ENCODE peak calls at places on chromosomes 2 and 18, in six cellular contexts. One of them, this sample, is unnamed.

GRCh38 chr2:2902551-2903216 is 474.9 kb downstream of the EIPR1 start:
- DNase-seq in stimulated activated CD4-positive, alpha-beta T cell treated with anti-CD3 and anti-CD28 coated beads, Interleukin-15, amount 100 ng/mL, for 1 hour: no peak
- DNase-seq in HFFc6: no peak
- DNase-seq in AG08395: no peak
- DNase-seq in activated T-cell treated with anti-CD3 and anti-CD28 coated beads, Interleukin-2, amount 50 U/mL, for 72 hours: no peak
- DNase-seq in hepatocyte: no peak
- DNase-seq in this sample: no peak

GRCh38 chr18:13412901-13413300 is 194.3 kb downstream of the LDLRAD4 start:
- DNase-seq in AG08395: no peak
- DNase-seq in HFFc6: no peak
- DNase-seq in stimulated activated CD4-positive, alpha-beta T cell treated with anti-CD3 and anti-CD28 coated beads, Interleukin-15, amount 100 ng/mL, for 1 hour: no peak
- DNase-seq in activated T-cell treated with anti-CD3 and anti-CD28 coated beads, Interleukin-2, amount 50 U/mL, for 72 hours: no peak
- DNase-seq in hepatocyte: no peak
- DNase-seq in this sample: no peak

GRCh38 chr2:69935011-69935410 is 20.1 kb downstream of the MXD1 start:
- DNase-seq in activated T-cell treated with anti-CD3 and anti-CD28 coated beads, Interleukin-2, amount 50 U/mL, for 72 hours: no peak
- DNase-seq in hepatocyte: no peak
- DNase-seq in HFFc6: no peak
- DNase-seq in stimulated activated CD4-positive, alpha-beta T cell treated with anti-CD3 and anti-CD28 coated beads, Interleukin-15, amount 100 ng/mL, for 1 hour: no peak
- DNase-seq in AG08395: no peak
- DNase-seq in this sample: no peak

GRCh38 chr2:11822746-11823411 is 76.4 kb downstream of the LPIN1 start:
- DNase-seq in HFFc6: no peak
- DNase-seq in stimulated activated CD4-positive, alpha-beta T cell treated with anti-CD3 and anti-CD28 coated beads, Interleukin-15, amount 100 ng/mL, for 1 hour: no peak
- DNase-seq in AG08395: no peak
- DNase-seq in hepatocyte: peak
- DNase-seq in activated T-cell treated with anti-CD3 and anti-CD28 coated beads, Interleukin-2, amount 50 U/mL, for 72 hours: no peak
- DNase-seq in this sample: no peak

GRCh38 chr2:182182436-182182835 is 196.8 kb downstream of the PPP1R1C start:
- DNase-seq in activated T-cell treated with anti-CD3 and anti-CD28 coated beads, Interleukin-2, amount 50 U/mL, for 72 hours: no peak
- DNase-seq in hepatocyte: no peak
- DNase-seq in AG08395: no peak
- DNase-seq in HFFc6: no peak
- DNase-seq in stimulated activated CD4-positive, alpha-beta T cell treated with anti-CD3 and anti-CD28 coated beads, Interleukin-15, amount 100 ng/mL, for 1 hour: no peak
- DNase-seq in this sample: no peak

GRCh38 chr2:153408708-153409107 is 69.9 kb downstream of the RPRM start:
- DNase-seq in HFFc6: no peak
- DNase-seq in activated T-cell treated with anti-CD3 and anti-CD28 coated beads, Interleukin-2, amount 50 U/mL, for 72 hours: no peak
- DNase-seq in AG08395: no peak
- DNase-seq in stimulated activated CD4-positive, alpha-beta T cell treated with anti-CD3 and anti-CD28 coated beads, Interleukin-15, amount 100 ng/mL, for 1 hour: no peak
- DNase-seq in hepatocyte: no peak
- DNase-seq in this sample: no peak

GRCh38 chr2:236939751-236940229 is 145.9 kb upstream of the COPS8 start:
- DNase-seq in HFFc6: no peak
- DNase-seq in hepatocyte: peak
- DNase-seq in stimulated activated CD4-positive, alpha-beta T cell treated with anti-CD3 and anti-CD28 coated beads, Interleukin-15, amount 100 ng/mL, for 1 hour: no peak
- DNase-seq in AG08395: peak
- DNase-seq in activated T-cell treated with anti-CD3 and anti-CD28 coated beads, Interleukin-2, amount 50 U/mL, for 72 hours: no peak
- DNase-seq in this sample: no peak

GRCh38 chr2:239951825-239952224 is 73.3 kb downstream of the NDUFA10 start:
- DNase-seq in activated T-cell treated with anti-CD3 and anti-CD28 coated beads, Interleukin-2, amount 50 U/mL, for 72 hours: no peak
- DNase-seq in stimulated activated CD4-positive, alpha-beta T cell treated with anti-CD3 and anti-CD28 coated beads, Interleukin-15, amount 100 ng/mL, for 1 hour: no peak
- DNase-seq in hepatocyte: no peak
- DNase-seq in AG08395: no peak
- DNase-seq in HFFc6: no peak
- DNase-seq in this sample: no peak

GRCh38 chr2:151049746-151050145 is 211.9 kb downstream of the RBM43 start:
- DNase-seq in hepatocyte: peak
- DNase-seq in stimulated activated CD4-positive, alpha-beta T cell treated with anti-CD3 and anti-CD28 coated beads, Interleukin-15, amount 100 ng/mL, for 1 hour: no peak
- DNase-seq in HFFc6: peak
- DNase-seq in AG08395: no peak
- DNase-seq in activated T-cell treated with anti-CD3 and anti-CD28 coated beads, Interleukin-2, amount 50 U/mL, for 72 hours: no peak
- DNase-seq in this sample: no peak

GRCh38 chr2:74052732-74053712 is 68.3 kb downstream of the TET3 start:
- DNase-seq in HFFc6: no peak
- DNase-seq in hepatocyte: no peak
- DNase-seq in activated T-cell treated with anti-CD3 and anti-CD28 coated beads, Interleukin-2, amount 50 U/mL, for 72 hours: no peak
- DNase-seq in AG08395: no peak
- DNase-seq in stimulated activated CD4-positive, alpha-beta T cell treated with anti-CD3 and anti-CD28 coated beads, Interleukin-15, amount 100 ng/mL, for 1 hour: no peak
- DNase-seq in this sample: no peak

GRCh38 chr18:32437080-32437834 is 33.4 kb downstream of the GAREM1 start:
- DNase-seq in activated T-cell treated with anti-CD3 and anti-CD28 coated beads, Interleukin-2, amount 50 U/mL, for 72 hours: no peak
- DNase-seq in AG08395: no peak
- DNase-seq in hepatocyte: no peak
- DNase-seq in HFFc6: no peak
- DNase-seq in stimulated activated CD4-positive, alpha-beta T cell treated with anti-CD3 and anti-CD28 coated beads, Interleukin-15, amount 100 ng/mL, for 1 hour: no peak
- DNase-seq in this sample: no peak

GRCh38 chr2:182628901-182629300 is 87.2 kb upstream of the DNAJC10 start:
- DNase-seq in stimulated activated CD4-positive, alpha-beta T cell treated with anti-CD3 and anti-CD28 coated beads, Interleukin-15, amount 100 ng/mL, for 1 hour: no peak
- DNase-seq in activated T-cell treated with anti-CD3 and anti-CD28 coated beads, Interleukin-2, amount 50 U/mL, for 72 hours: no peak
- DNase-seq in hepatocyte: no peak
- DNase-seq in HFFc6: no peak
- DNase-seq in AG08395: no peak
- DNase-seq in this sample: no peak

GRCh38 chr2:105697781-105698449 is 46.8 kb upstream of the NCK2 start:
- DNase-seq in hepatocyte: no peak
- DNase-seq in AG08395: no peak
- DNase-seq in activated T-cell treated with anti-CD3 and anti-CD28 coated beads, Interleukin-2, amount 50 U/mL, for 72 hours: no peak
- DNase-seq in HFFc6: no peak
- DNase-seq in stimulated activated CD4-positive, alpha-beta T cell treated with anti-CD3 and anti-CD28 coated beads, Interleukin-15, amount 100 ng/mL, for 1 hour: no peak
- DNase-seq in this sample: no peak

GRCh38 chr2:64376926-64377325 is 77.0 kb upstream of the LGALSL start:
- DNase-seq in HFFc6: no peak
- DNase-seq in AG08395: no peak
- DNase-seq in stimulated activated CD4-positive, alpha-beta T cell treated with anti-CD3 and anti-CD28 coated beads, Interleukin-15, amount 100 ng/mL, for 1 hour: no peak
- DNase-seq in hepatocyte: peak
- DNase-seq in activated T-cell treated with anti-CD3 and anti-CD28 coated beads, Interleukin-2, amount 50 U/mL, for 72 hours: no peak
- DNase-seq in this sample: no peak

GRCh38 chr2:62112192-62112591 is 83.7 kb upstream of the B3GNT2 start:
- DNase-seq in HFFc6: peak
- DNase-seq in activated T-cell treated with anti-CD3 and anti-CD28 coated beads, Interleukin-2, amount 50 U/mL, for 72 hours: no peak
- DNase-seq in hepatocyte: peak
- DNase-seq in stimulated activated CD4-positive, alpha-beta T cell treated with anti-CD3 and anti-CD28 coated beads, Interleukin-15, amount 100 ng/mL, for 1 hour: no peak
- DNase-seq in AG08395: peak
- DNase-seq in this sample: no peak

GRCh38 chr18:76453057-76453561 is 41.9 kb downstream of the ZNF516 start:
- DNase-seq in activated T-cell treated with anti-CD3 and anti-CD28 coated beads, Interleukin-2, amount 50 U/mL, for 72 hours: no peak
- DNase-seq in AG08395: no peak
- DNase-seq in hepatocyte: no peak
- DNase-seq in HFFc6: no peak
- DNase-seq in stimulated activated CD4-positive, alpha-beta T cell treated with anti-CD3 and anti-CD28 coated beads, Interleukin-15, amount 100 ng/mL, for 1 hour: no peak
- DNase-seq in this sample: no peak

GRCh38 chr2:133109772-133110171 is 439.8 kb upstream of the LYPD1 start:
- DNase-seq in HFFc6: peak
- DNase-seq in AG08395: peak
- DNase-seq in stimulated activated CD4-positive, alpha-beta T cell treated with anti-CD3 and anti-CD28 coated beads, Interleukin-15, amount 100 ng/mL, for 1 hour: no peak
- DNase-seq in activated T-cell treated with anti-CD3 and anti-CD28 coated beads, Interleukin-2, amount 50 U/mL, for 72 hours: no peak
- DNase-seq in hepatocyte: no peak
- DNase-seq in this sample: no peak

GRCh38 chr2:15949551-15949950 is 9.2 kb downstream of the MYCN start:
- DNase-seq in HFFc6: no peak
- DNase-seq in AG08395: no peak
- DNase-seq in activated T-cell treated with anti-CD3 and anti-CD28 coated beads, Interleukin-2, amount 50 U/mL, for 72 hours: no peak
- DNase-seq in stimulated activated CD4-positive, alpha-beta T cell treated with anti-CD3 and anti-CD28 coated beads, Interleukin-15, amount 100 ng/mL, for 1 hour: no peak
- DNase-seq in hepatocyte: no peak
- DNase-seq in this sample: no peak

GRCh38 chr2:11009866-11010265 is 98.1 kb downstream of the KCNF1 start:
- DNase-seq in stimulated activated CD4-positive, alpha-beta T cell treated with anti-CD3 and anti-CD28 coated beads, Interleukin-15, amount 100 ng/mL, for 1 hour: no peak
- DNase-seq in hepatocyte: no peak
- DNase-seq in HFFc6: no peak
- DNase-seq in activated T-cell treated with anti-CD3 and anti-CD28 coated beads, Interleukin-2, amount 50 U/mL, for 72 hours: no peak
- DNase-seq in AG08395: no peak
- DNase-seq in this sample: no peak

GRCh38 chr2:62038980-62039771 is 133.7 kb downstream of the COMMD1 start:
- DNase-seq in HFFc6: no peak
- DNase-seq in activated T-cell treated with anti-CD3 and anti-CD28 coated beads, Interleukin-2, amount 50 U/mL, for 72 hours: peak
- DNase-seq in hepatocyte: no peak
- DNase-seq in stimulated activated CD4-positive, alpha-beta T cell treated with anti-CD3 and anti-CD28 coated beads, Interleukin-15, amount 100 ng/mL, for 1 hour: no peak
- DNase-seq in AG08395: peak
- DNase-seq in this sample: peak

GRCh38 chr2:230441188-230441897 is 25.3 kb downstream of the SP100 start:
- DNase-seq in activated T-cell treated with anti-CD3 and anti-CD28 coated beads, Interleukin-2, amount 50 U/mL, for 72 hours: peak
- DNase-seq in hepatocyte: no peak
- DNase-seq in AG08395: peak
- DNase-seq in HFFc6: no peak
- DNase-seq in stimulated activated CD4-positive, alpha-beta T cell treated with anti-CD3 and anti-CD28 coated beads, Interleukin-15, amount 100 ng/mL, for 1 hour: peak
- DNase-seq in this sample: peak

GRCh38 chr2:22497789-22498188 is 887.2 kb upstream of the KLHL29 start:
- DNase-seq in HFFc6: no peak
- DNase-seq in stimulated activated CD4-positive, alpha-beta T cell treated with anti-CD3 and anti-CD28 coated beads, Interleukin-15, amount 100 ng/mL, for 1 hour: no peak
- DNase-seq in activated T-cell treated with anti-CD3 and anti-CD28 coated beads, Interleukin-2, amount 50 U/mL, for 72 hours: no peak
- DNase-seq in hepatocyte: no peak
- DNase-seq in AG08395: no peak
- DNase-seq in this sample: no peak

GRCh38 chr2:222303045-222303827 is 4.4 kb upstream of the PAX3 start:
- DNase-seq in stimulated activated CD4-positive, alpha-beta T cell treated with anti-CD3 and anti-CD28 coated beads, Interleukin-15, amount 100 ng/mL, for 1 hour: no peak
- DNase-seq in AG08395: no peak
- DNase-seq in HFFc6: no peak
- DNase-seq in hepatocyte: no peak
- DNase-seq in activated T-cell treated with anti-CD3 and anti-CD28 coated beads, Interleukin-2, amount 50 U/mL, for 72 hours: no peak
- DNase-seq in this sample: no peak

GRCh38 chr2:219901155-219901554 is 273.7 kb downstream of the SLC4A3 start:
- DNase-seq in stimulated activated CD4-positive, alpha-beta T cell treated with anti-CD3 and anti-CD28 coated beads, Interleukin-15, amount 100 ng/mL, for 1 hour: no peak
- DNase-seq in hepatocyte: no peak
- DNase-seq in AG08395: no peak
- DNase-seq in HFFc6: no peak
- DNase-seq in activated T-cell treated with anti-CD3 and anti-CD28 coated beads, Interleukin-2, amount 50 U/mL, for 72 hours: no peak
- DNase-seq in this sample: no peak

GRCh38 chr2:1591978-1592907 is 152.1 kb downstream of the PXDN start:
- DNase-seq in hepatocyte: peak
- DNase-seq in activated T-cell treated with anti-CD3 and anti-CD28 coated beads, Interleukin-2, amount 50 U/mL, for 72 hours: no peak
- DNase-seq in AG08395: no peak
- DNase-seq in stimulated activated CD4-positive, alpha-beta T cell treated with anti-CD3 and anti-CD28 coated beads, Interleukin-15, amount 100 ng/mL, for 1 hour: no peak
- DNase-seq in HFFc6: no peak
- DNase-seq in this sample: no peak

GRCh38 chr2:236677368-236677767 is 107.7 kb downstream of the ACKR3 start:
- DNase-seq in AG08395: no peak
- DNase-seq in stimulated activated CD4-positive, alpha-beta T cell treated with anti-CD3 and anti-CD28 coated beads, Interleukin-15, amount 100 ng/mL, for 1 hour: no peak
- DNase-seq in HFFc6: no peak
- DNase-seq in hepatocyte: no peak
- DNase-seq in activated T-cell treated with anti-CD3 and anti-CD28 coated beads, Interleukin-2, amount 50 U/mL, for 72 hours: no peak
- DNase-seq in this sample: no peak

GRCh38 chr2:74146929-74147728 is 583 bp downstream of the BOLA3 start:
- DNase-seq in hepatocyte: peak
- DNase-seq in AG08395: peak
- DNase-seq in activated T-cell treated with anti-CD3 and anti-CD28 coated beads, Interleukin-2, amount 50 U/mL, for 72 hours: peak
- DNase-seq in stimulated activated CD4-positive, alpha-beta T cell treated with anti-CD3 and anti-CD28 coated beads, Interleukin-15, amount 100 ng/mL, for 1 hour: no peak
- DNase-seq in HFFc6: peak
- DNase-seq in this sample: no peak

GRCh38 chr2:72114693-72115051 is 33.0 kb downstream of the CYP26B1 start:
- DNase-seq in stimulated activated CD4-positive, alpha-beta T cell treated with anti-CD3 and anti-CD28 coated beads, Interleukin-15, amount 100 ng/mL, for 1 hour: no peak
- DNase-seq in AG08395: no peak
- DNase-seq in HFFc6: no peak
- DNase-seq in activated T-cell treated with anti-CD3 and anti-CD28 coated beads, Interleukin-2, amount 50 U/mL, for 72 hours: no peak
- DNase-seq in hepatocyte: no peak
- DNase-seq in this sample: no peak

GRCh38 chr2:119674711-119675500 is 4.1 kb upstream of the TMEM177 start:
- DNase-seq in activated T-cell treated with anti-CD3 and anti-CD28 coated beads, Interleukin-2, amount 50 U/mL, for 72 hours: no peak
- DNase-seq in HFFc6: no peak
- DNase-seq in stimulated activated CD4-positive, alpha-beta T cell treated with anti-CD3 and anti-CD28 coated beads, Interleukin-15, amount 100 ng/mL, for 1 hour: no peak
- DNase-seq in AG08395: no peak
- DNase-seq in hepatocyte: no peak
- DNase-seq in this sample: no peak

GRCh38 chr2:95372845-95373244 is 29.7 kb upstream of the FAHD2A start:
- DNase-seq in AG08395: no peak
- DNase-seq in hepatocyte: no peak
- DNase-seq in activated T-cell treated with anti-CD3 and anti-CD28 coated beads, Interleukin-2, amount 50 U/mL, for 72 hours: no peak
- DNase-seq in stimulated activated CD4-positive, alpha-beta T cell treated with anti-CD3 and anti-CD28 coated beads, Interleukin-15, amount 100 ng/mL, for 1 hour: no peak
- DNase-seq in HFFc6: no peak
- DNase-seq in this sample: no peak

GRCh38 chr2:41879367-41879871 is 168.4 kb upstream of the PKDCC start:
- DNase-seq in hepatocyte: no peak
- DNase-seq in activated T-cell treated with anti-CD3 and anti-CD28 coated beads, Interleukin-2, amount 50 U/mL, for 72 hours: no peak
- DNase-seq in AG08395: no peak
- DNase-seq in stimulated activated CD4-positive, alpha-beta T cell treated with anti-CD3 and anti-CD28 coated beads, Interleukin-15, amount 100 ng/mL, for 1 hour: no peak
- DNase-seq in HFFc6: no peak
- DNase-seq in this sample: no peak